ENCODE peak calls at places on chromosomes 5 and 9, in nine cellular contexts. One of them, this sample, is unnamed. For H3K9me3, the result is how much of the 10 kb centered on the place peaks cover.

GRCh38 chr9:129012343-129012742 is 15.8 kb downstream of the SH3GLB2 start:
- DNase-seq in ovary: no peak
- DNase-seq in tibial nerve: no peak
- DNase-seq in esophagus muscularis mucosa: no peak
- DNase-seq in A549: no peak
- DNase-seq in adrenal gland: no peak
- DNase-seq in esophagus squamous epithelium: no peak
- DNase-seq in testis: no peak
- DNase-seq in stomach: no peak
- DNase-seq in this sample: no peak

GRCh38 chr9:134753191-134753590 is 111.6 kb downstream of the COL5A1 start:
- DNase-seq in esophagus muscularis mucosa: no peak
- DNase-seq in tibial nerve: no peak
- DNase-seq in stomach: no peak
- DNase-seq in adrenal gland: no peak
- DNase-seq in A549: no peak
- DNase-seq in esophagus squamous epithelium: no peak
- DNase-seq in testis: no peak
- DNase-seq in ovary: no peak
- DNase-seq in this sample: no peak

GRCh38 chr9:87428659-87429058 is 69.0 kb upstream of the DAPK1 start:
- DNase-seq in adrenal gland: no peak
- DNase-seq in esophagus muscularis mucosa: no peak
- DNase-seq in testis: no peak
- DNase-seq in stomach: peak
- DNase-seq in esophagus squamous epithelium: no peak
- DNase-seq in A549: no peak
- DNase-seq in tibial nerve: no peak
- DNase-seq in ovary: no peak
- DNase-seq in this sample: no peak

GRCh38 chr5:176492431-176492830 is 44.2 kb downstream of the FAF2 start:
- DNase-seq in A549: no peak
- DNase-seq in esophagus muscularis mucosa: no peak
- DNase-seq in stomach: no peak
- DNase-seq in adrenal gland: no peak
- DNase-seq in esophagus squamous epithelium: no peak
- DNase-seq in ovary: no peak
- DNase-seq in testis: no peak
- DNase-seq in tibial nerve: no peak
- DNase-seq in this sample: no peak

GRCh38 chr5:140135127-140135526 is 9.4 kb downstream of the IGIP start:
- DNase-seq in A549: no peak
- DNase-seq in stomach: no peak
- DNase-seq in esophagus muscularis mucosa: no peak
- DNase-seq in ovary: no peak
- DNase-seq in adrenal gland: no peak
- DNase-seq in testis: no peak
- DNase-seq in esophagus squamous epithelium: no peak
- DNase-seq in tibial nerve: no peak
- DNase-seq in this sample: no peak

GRCh38 chr9:12719431-12719830 is 26.2 kb downstream of the TYRP1 start:
- DNase-seq in testis: no peak
- DNase-seq in A549: peak
- DNase-seq in adrenal gland: no peak
- DNase-seq in ovary: no peak
- DNase-seq in stomach: no peak
- DNase-seq in tibial nerve: no peak
- DNase-seq in esophagus muscularis mucosa: no peak
- DNase-seq in esophagus squamous epithelium: no peak
- DNase-seq in this sample: no peak

GRCh38 chr5:4384649-4385048 is 755.5 kb upstream of the ADAMTS16 start:
- DNase-seq in tibial nerve: no peak
- DNase-seq in ovary: no peak
- DNase-seq in adrenal gland: no peak
- DNase-seq in esophagus muscularis mucosa: no peak
- DNase-seq in stomach: no peak
- DNase-seq in esophagus squamous epithelium: no peak
- DNase-seq in A549: no peak
- DNase-seq in testis: no peak
- DNase-seq in this sample: no peak

GRCh38 chr5:543351-543750 is 19.1 kb upstream of the SLC9A3 start:
- DNase-seq in esophagus squamous epithelium: no peak
- DNase-seq in tibial nerve: peak
- DNase-seq in A549: no peak
- DNase-seq in ovary: no peak
- DNase-seq in esophagus muscularis mucosa: no peak
- DNase-seq in adrenal gland: no peak
- DNase-seq in stomach: no peak
- DNase-seq in testis: no peak
- DNase-seq in this sample: no peak

GRCh38 chr9:136710543-136710942 is 1.8 kb upstream of the DIPK1B start:
- DNase-seq in esophagus squamous epithelium: no peak
- DNase-seq in A549: no peak
- DNase-seq in stomach: no peak
- DNase-seq in tibial nerve: no peak
- DNase-seq in ovary: no peak
- DNase-seq in esophagus muscularis mucosa: no peak
- DNase-seq in adrenal gland: no peak
- DNase-seq in testis: no peak
- DNase-seq in this sample: no peak

GRCh38 chr5:74442466-74442865 is 198.1 kb downstream of the ENC1 start:
- DNase-seq in tibial nerve: no peak
- DNase-seq in adrenal gland: no peak
- DNase-seq in esophagus squamous epithelium: no peak
- DNase-seq in stomach: no peak
- DNase-seq in testis: no peak
- DNase-seq in esophagus muscularis mucosa: no peak
- DNase-seq in ovary: no peak
- DNase-seq in A549: no peak
- DNase-seq in this sample: no peak

GRCh38 chr9:70954126-70954525 is 167.3 kb downstream of the TRPM3 start:
- DNase-seq in esophagus squamous epithelium: no peak
- DNase-seq in A549: peak
- DNase-seq in adrenal gland: no peak
- DNase-seq in stomach: no peak
- DNase-seq in tibial nerve: no peak
- DNase-seq in testis: no peak
- DNase-seq in esophagus muscularis mucosa: no peak
- DNase-seq in ovary: no peak
- DNase-seq in this sample: no peak

GRCh38 chr5:92554447-92555085 is 1026.5 kb downstream of the NR2F1-AS1 start:
- DNase-seq in adrenal gland: no peak
- DNase-seq in stomach: no peak
- DNase-seq in ovary: no peak
- DNase-seq in esophagus muscularis mucosa: no peak
- DNase-seq in esophagus squamous epithelium: no peak
- DNase-seq in A549: no peak
- DNase-seq in testis: no peak
- DNase-seq in tibial nerve: no peak
- DNase-seq in this sample: no peak

GRCh38 chr9:136722093-136722968 is 10.0 kb downstream of the DIPK1B start:
- DNase-seq in esophagus muscularis mucosa: no peak
- DNase-seq in ovary: no peak
- DNase-seq in tibial nerve: no peak
- DNase-seq in testis: no peak
- DNase-seq in stomach: no peak
- DNase-seq in esophagus squamous epithelium: no peak
- DNase-seq in adrenal gland: no peak
- DNase-seq in A549: no peak
- DNase-seq in this sample: no peak

GRCh38 chr9:134858051-134858841 is 22.4 kb upstream of the FCN2 start:
- DNase-seq in esophagus muscularis mucosa: no peak
- DNase-seq in esophagus squamous epithelium: no peak
- DNase-seq in ovary: peak
- DNase-seq in A549: peak
- DNase-seq in testis: peak
- DNase-seq in tibial nerve: no peak
- DNase-seq in stomach: no peak
- DNase-seq in adrenal gland: peak
- DNase-seq in this sample: no peak

DNA sequence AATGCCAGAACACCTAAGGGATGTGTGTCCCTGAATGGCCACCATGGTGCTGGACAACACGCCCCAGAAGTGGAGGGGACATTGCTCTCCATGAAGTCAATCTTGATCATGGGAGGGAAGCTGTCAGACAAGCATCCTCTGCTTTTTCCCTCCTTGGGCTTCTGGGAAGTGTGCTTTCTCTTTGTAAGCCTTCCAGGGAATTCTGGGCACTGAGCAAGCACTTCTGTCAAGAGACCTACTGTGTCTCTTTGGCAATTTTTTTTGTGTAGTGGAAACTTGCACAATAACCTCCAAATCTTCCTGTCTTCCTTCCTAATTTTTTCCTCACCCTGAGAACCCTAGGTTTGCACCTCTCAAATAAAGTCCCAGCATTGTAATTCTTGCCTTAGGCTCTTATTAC is 132.0 kb downstream of the SEC61B start:
- DNase-seq in ovary: no peak
- DNase-seq in stomach: no peak
- DNase-seq in esophagus squamous epithelium: no peak
- DNase-seq in tibial nerve: no peak
- DNase-seq in adrenal gland: no peak
- DNase-seq in testis: no peak
- DNase-seq in A549: no peak
- DNase-seq in esophagus muscularis mucosa: no peak
- DNase-seq in this sample: no peak
- H3K4me3 ChIP-seq in ovary: no peak
- H3K4me3 ChIP-seq in stomach: no peak
- H3K4me3 ChIP-seq in esophagus squamous epithelium: no peak
- H3K4me3 ChIP-seq in tibial nerve: no peak
- H3K4me3 ChIP-seq in adrenal gland: no peak
- H3K4me3 ChIP-seq in testis: no peak
- H3K4me3 ChIP-seq in A549: no peak
- H3K4me3 ChIP-seq in esophagus muscularis mucosa: no peak
- H3K4me3 ChIP-seq in this sample: no peak

GRCh38 chr9:93022721-93023520 is 35.6 kb upstream of the SUSD3 start:
- DNase-seq in adrenal gland: no peak
- DNase-seq in A549: no peak
- DNase-seq in ovary: no peak
- DNase-seq in testis: no peak
- DNase-seq in esophagus squamous epithelium: no peak
- DNase-seq in tibial nerve: no peak
- DNase-seq in esophagus muscularis mucosa: no peak
- DNase-seq in stomach: no peak
- DNase-seq in this sample: no peak
- H3K9me3 ChIP-seq in adrenal gland: under half
- H3K9me3 ChIP-seq in A549: under half
- H3K9me3 ChIP-seq in ovary: under half
- H3K9me3 ChIP-seq in testis: under half
- H3K9me3 ChIP-seq in esophagus squamous epithelium: under half
- H3K9me3 ChIP-seq in tibial nerve: under half
- H3K9me3 ChIP-seq in esophagus muscularis mucosa: under half
- H3K9me3 ChIP-seq in stomach: under half
- H3K9me3 ChIP-seq in this sample: under half

GRCh38 chr9:14214065-14214684 is 99.8 kb downstream of the NFIB start:
- DNase-seq in tibial nerve: no peak
- DNase-seq in esophagus squamous epithelium: no peak
- DNase-seq in esophagus muscularis mucosa: no peak
- DNase-seq in stomach: no peak
- DNase-seq in testis: no peak
- DNase-seq in ovary: no peak
- DNase-seq in adrenal gland: no peak
- DNase-seq in A549: no peak
- DNase-seq in this sample: no peak
- TF ChIP-seq POLR2A in tibial nerve: no peak
- TF ChIP-seq POLR2A in esophagus squamous epithelium: no peak
- TF ChIP-seq POLR2A in esophagus muscularis mucosa: no peak
- TF ChIP-seq POLR2A in stomach: no peak
- TF ChIP-seq POLR2A in testis: no peak
- TF ChIP-seq POLR2A in ovary: no peak
- TF ChIP-seq POLR2A in adrenal gland: no peak
- TF ChIP-seq POLR2A in A549: no peak
- TF ChIP-seq POLR2A in this sample: no peak

GRCh38 chr5:58199087-58199486 is 260.8 kb downstream of the PLK2 start:
- DNase-seq in testis: no peak
- DNase-seq in A549: no peak
- DNase-seq in stomach: no peak
- DNase-seq in ovary: no peak
- DNase-seq in adrenal gland: no peak
- DNase-seq in tibial nerve: no peak
- DNase-seq in esophagus muscularis mucosa: no peak
- DNase-seq in esophagus squamous epithelium: no peak
- DNase-seq in this sample: no peak

GRCh38 chr5:58200451-58200850 is 259.4 kb downstream of the PLK2 start:
- DNase-seq in esophagus squamous epithelium: no peak
- DNase-seq in A549: no peak
- DNase-seq in ovary: no peak
- DNase-seq in esophagus muscularis mucosa: no peak
- DNase-seq in testis: no peak
- DNase-seq in adrenal gland: no peak
- DNase-seq in stomach: no peak
- DNase-seq in tibial nerve: no peak
- DNase-seq in this sample: no peak

GRCh38 chr5:58198330-58198729 is 261.6 kb downstream of the PLK2 start:
- DNase-seq in esophagus squamous epithelium: no peak
- DNase-seq in A549: no peak
- DNase-seq in stomach: no peak
- DNase-seq in adrenal gland: no peak
- DNase-seq in testis: no peak
- DNase-seq in esophagus muscularis mucosa: no peak
- DNase-seq in ovary: no peak
- DNase-seq in tibial nerve: no peak
- DNase-seq in this sample: no peak

GRCh38 chr5:58201922-58202648 is 257.8 kb downstream of the PLK2 start:
- DNase-seq in stomach: no peak
- DNase-seq in esophagus squamous epithelium: no peak
- DNase-seq in testis: no peak
- DNase-seq in adrenal gland: no peak
- DNase-seq in A549: no peak
- DNase-seq in esophagus muscularis mucosa: no peak
- DNase-seq in tibial nerve: no peak
- DNase-seq in ovary: no peak
- DNase-seq in this sample: no peak

GRCh38 chr5:58197875-58198274 is 262.0 kb downstream of the PLK2 start:
- DNase-seq in esophagus squamous epithelium: no peak
- DNase-seq in esophagus muscularis mucosa: no peak
- DNase-seq in ovary: no peak
- DNase-seq in adrenal gland: no peak
- DNase-seq in tibial nerve: no peak
- DNase-seq in testis: no peak
- DNase-seq in stomach: no peak
- DNase-seq in A549: no peak
- DNase-seq in this sample: no peak
- H3K4me3 ChIP-seq in esophagus squamous epithelium: no peak
- H3K4me3 ChIP-seq in esophagus muscularis mucosa: no peak
- H3K4me3 ChIP-seq in ovary: no peak
- H3K4me3 ChIP-seq in adrenal gland: no peak
- H3K4me3 ChIP-seq in tibial nerve: no peak
- H3K4me3 ChIP-seq in testis: no peak
- H3K4me3 ChIP-seq in stomach: no peak
- H3K4me3 ChIP-seq in A549: no peak
- H3K4me3 ChIP-seq in this sample: no peak

This sample was measured in uterus.